ENCODE peak calls at places on chromosome 17, in ten cellular contexts. L is stimulated activated CD4-positive, alpha-beta T cell treated with anti-CD3 and anti-CD28 coated beads, Interleukin-12 subunit alpha, Interleukin-12 subunit beta, amount 100 ng/mL, for 4 hours; M is Peyer's patch; D is hypothalamus; Z is PC-3; B is fibroblast of lung; T is PC-9; R is EL; O is IMR-90; U is anterior cingulate cortex. G is an unnamed sample.

GRCh38 chr17:17063546-17064122 is 21.4 kb downstream of the MPRIP start:
- DNase-seq in L (no peak), M (no peak), D (peak), Z (peak), B (no peak), T (peak), R (peak), O (no peak), U (peak), G (no peak)

GRCh38 chr17:12627776-12628491 is 37.8 kb upstream of the MYOCD start:
- DNase-seq in L (no peak), M (no peak), D (no peak), Z (no peak), B (peak), T (no peak), R (peak), O (peak), U (no peak), G (no peak)

GRCh38 chr17:18148586-18148985 is 35.0 kb upstream of the ALKBH5 start:
- DNase-seq in L (no peak), M (no peak), D (no peak), Z (no peak), B (no peak), T (no peak), R (no peak), O (no peak), U (no peak), G (no peak)

GRCh38 chr17:42891539-42892152 is 9.0 kb upstream of the G6PC1 start:
- DNase-seq in L (no peak), M (no peak), D (no peak), Z (no peak), B (peak), T (no peak), R (no peak), O (peak), U (no peak), G (no peak)

GRCh38 chr17:47732399-47733046 is 513 bp upstream of the TBX21 start:
- DNase-seq in L (no peak), M (no peak), D (no peak), Z (no peak), B (no peak), T (no peak), R (no peak), O (no peak), U (no peak), G (no peak)

GRCh38 chr17:77184474-77184873 is 43.7 kb downstream of the SEC14L1 start:
- DNase-seq in L (no peak), M (no peak), D (no peak), Z (no peak), B (peak), T (no peak), R (no peak), O (no peak), U (no peak), G (no peak)

GRCh38 chr17:63503330-63503685 is 19.9 kb upstream of the KCNH6 start:
- DNase-seq in L (no peak), M (no peak), D (no peak), Z (peak), B (no peak), T (no peak), R (no peak), O (no peak), U (no peak), G (no peak)

GRCh38 chr17:45229681-45230409 is 8.2 kb downstream of the FMNL1 start:
- DNase-seq in L (no peak), M (no peak), D (no peak), Z (no peak), B (no peak), T (no peak), R (no peak), O (no peak), U (no peak), G (no peak)

GRCh38 chr17:29376667-29377268 is 13.4 kb upstream of the TAOK1 start:
- DNase-seq in L (no peak), M (no peak), D (peak), Z (no peak), B (peak), T (no peak), R (peak), O (peak), U (peak), G (no peak)

GRCh38 chr17:82305727-82306300 is 11.6 kb downstream of the CD7 start:
- DNase-seq in L (no peak), M (no peak), D (no peak), Z (no peak), B (no peak), T (no peak), R (no peak), O (no peak), U (no peak), G (no peak)

GRCh38 chr17:9108166-9108565 is 86.9 kb downstream of the NTN1 start:
- DNase-seq in L (no peak), M (no peak), D (no peak), Z (no peak), B (no peak), T (no peak), R (no peak), O (no peak), U (no peak), G (no peak)

GRCh38 chr17:7296189-7296861 is 1.9 kb upstream of the YBX2 start:
- DNase-seq in L (peak), M (peak), D (peak), Z (peak), B (peak), T (peak), R (peak), O (peak), U (peak), G (peak)

GRCh38 chr17:56604691-56605090 is 11.2 kb downstream of the NOG start:
- DNase-seq in L (no peak), M (no peak), D (no peak), Z (no peak), B (no peak), T (peak), R (peak), O (no peak), U (no peak), G (no peak)

GRCh38 chr17:50386451-50386994 is 10.8 kb downstream of the LRRC59 start:
- DNase-seq in L (no peak), M (no peak), D (no peak), Z (no peak), B (no peak), T (no peak), R (no peak), O (no peak), U (no peak), G (no peak)

GRCh38 chr17:64230551-64231408 is 32.3 kb downstream of the TEX2 start:
- DNase-seq in L (no peak), M (no peak), D (no peak), Z (peak), B (peak), T (peak), R (peak), O (peak), U (no peak), G (no peak)

GRCh38 chr17:75753514-75754377 is 11.2 kb downstream of the GALK1 start:
- DNase-seq in L (peak), M (peak), D (peak), Z (no peak), B (peak), T (no peak), R (peak), O (peak), U (peak), G (peak)

GRCh38 chr17:2122641-2123302 is 67.9 kb downstream of the HIC1 start:
- DNase-seq in L (no peak), M (peak), D (peak), Z (no peak), B (peak), T (no peak), R (no peak), O (peak), U (peak), G (no peak)

GRCh38 chr17:50556803-50557202 is 3.7 kb upstream of the CACNA1G start:
- DNase-seq in L (no peak), M (no peak), D (no peak), Z (no peak), B (no peak), T (no peak), R (no peak), O (no peak), U (no peak), G (no peak)

GRCh38 chr17:50180593-50180992 is 14.8 kb downstream of the SGCA start:
- DNase-seq in L (no peak), M (no peak), D (no peak), Z (no peak), B (peak), T (no peak), R (no peak), O (peak), U (no peak), G (no peak)

GRCh38 chr17:8922923-8923322 is 42.6 kb downstream of the PIK3R5 start:
- DNase-seq in L (no peak), M (no peak), D (no peak), Z (no peak), B (no peak), T (no peak), R (no peak), O (no peak), U (no peak), G (no peak)

GRCh38 chr17:66514227-66514806 is 211.9 kb downstream of the PRKCA start:
- DNase-seq in L (no peak), M (no peak), D (no peak), Z (peak), B (peak), T (no peak), R (peak), O (peak), U (no peak), G (no peak)

GRCh38 chr17:28413804-28414203 is 7.8 kb upstream of the SLC46A1 start:
- DNase-seq in L (no peak), M (no peak), D (no peak), Z (no peak), B (no peak), T (no peak), R (no peak), O (no peak), U (no peak), G (no peak)

GRCh38 chr17:63347475-63347874 is 98.6 kb downstream of the CYB561 start:
- DNase-seq in L (no peak), M (no peak), D (no peak), Z (no peak), B (no peak), T (no peak), R (no peak), O (no peak), U (no peak), G (no peak)

GRCh38 chr17:14510136-14510535 is 209.3 kb downstream of the HS3ST3B1 start:
- DNase-seq in L (no peak), M (no peak), D (no peak), Z (no peak), B (no peak), T (no peak), R (no peak), O (peak), U (no peak), G (no peak)

GRCh38 chr17:5562172-5562571 is 22.1 kb downstream of the NLRP1 start:
- DNase-seq in L (no peak), M (no peak), D (no peak), Z (no peak), B (no peak), T (no peak), R (no peak), O (no peak), U (no peak), G (no peak)

GRCh38 chr17:20142268-20142667 is 133.1 kb downstream of the SPECC1 start:
- DNase-seq in L (no peak), M (no peak), D (no peak), Z (no peak), B (no peak), T (no peak), R (no peak), O (no peak), U (no peak), G (no peak)

GRCh38 chr17:43388198-43389021 is 10.4 kb upstream of the ARL4D start:
- DNase-seq in L (peak), M (peak), D (peak), Z (peak), B (peak), T (peak), R (peak), O (peak), U (peak), G (peak)

GRCh38 chr17:74126179-74126900 is 77.1 kb upstream of the RPL38 start:
- DNase-seq in L (no peak), M (no peak), D (no peak), Z (no peak), B (no peak), T (no peak), R (no peak), O (no peak), U (no peak), G (no peak)

GRCh38 chr17:28043296-28043695 is 819 bp downstream of the NLK start:
- DNase-seq in L (no peak), M (no peak), D (no peak), Z (no peak), B (no peak), T (no peak), R (no peak), O (no peak), U (no peak), G (no peak)

GRCh38 chr17:33049781-33050414 is 58.3 kb downstream of the SPACA3 start:
- DNase-seq in L (peak), M (peak), D (no peak), Z (peak), B (peak), T (no peak), R (peak), O (peak), U (no peak), G (peak)

GRCh38 chr17:57091186-57091618 is 6.2 kb downstream of the AKAP1 start:
- DNase-seq in L (no peak), M (peak), D (no peak), Z (no peak), B (no peak), T (no peak), R (no peak), O (no peak), U (peak), G (no peak)

GRCh38 chr17:50087246-50087911 is 7.8 kb upstream of the PDK2 start:
- DNase-seq in L (peak), M (peak), D (no peak), Z (peak), B (peak), T (peak), R (peak), O (peak), U (peak), G (peak)

GRCh38 chr17:55435408-55435807 is 13.8 kb upstream of the MMD start:
- DNase-seq in L (no peak), M (no peak), D (no peak), Z (no peak), B (no peak), T (no peak), R (no peak), O (no peak), U (no peak), G (no peak)

G was measured in activated T-cell treated with anti-CD3 and anti-CD28 coated beads for 1 hour.